ENCODE peak calls at places on chromosomes 13 and 19, in seven cellular contexts. P is HT1080; B is ELF-1; E is colonic mucosa; W is stimulated activated CD4-positive, alpha-beta T cell treated with anti-CD3 and anti-CD28 coated beads, TNF-alpha, amount 100 ng/mL, for 1 hour; T is AG09319; Z is non-pigmented ciliary epithelial cell. U is an unnamed sample.

GRCh38 chr13:28805193-28805819 is 14.8 kb upstream of the MTUS2 start:
- DNase-seq in P (peak), B (peak), E (peak), W (no peak), T (no peak), Z (no peak), U (peak)

GRCh38 chr13:98842074-98842473 is 89.6 kb upstream of the SLC15A1 start:
- DNase-seq in P (no peak), B (no peak), E (no peak), W (no peak), T (no peak), Z (no peak), U (no peak)

GRCh38 chr13:75414036-75414827 is 67.7 kb downstream of the TBC1D4 start:
- DNase-seq in P (no peak), B (no peak), E (no peak), W (no peak), T (no peak), Z (no peak), U (no peak)

GRCh38 chr19:15449620-15450527 is at the start of gene WIZ:
- DNase-seq in P (no peak), B (peak), E (peak), W (peak), T (peak), Z (no peak), U (peak)

GRCh38 chr19:861756-862528 is 2.5 kb downstream of the CFD start:
- DNase-seq in P (no peak), B (peak), E (peak), W (peak), T (no peak), Z (no peak), U (peak)

GRCh38 chr19:5785423-5785822 is 877 bp upstream of the PRR22 start:
- DNase-seq in P (no peak), B (no peak), E (no peak), W (no peak), T (no peak), Z (no peak), U (no peak)

GRCh38 chr13:111636271-111636670 is 315.8 kb downstream of the TEX29 start:
- DNase-seq in P (no peak), B (no peak), E (no peak), W (no peak), T (no peak), Z (no peak), U (no peak)

GRCh38 chr13:23558675-23559536 is 11.3 kb upstream of the TNFRSF19 start:
- DNase-seq in P (peak), B (no peak), E (no peak), W (no peak), T (peak), Z (peak), U (peak)

GRCh38 chr13:56189439-56189838 is 951.3 kb upstream of the PRR20A start:
- DNase-seq in P (no peak), B (no peak), E (no peak), W (no peak), T (no peak), Z (no peak), U (no peak)

GRCh38 chr13:113753171-113753570 is 5.9 kb upstream of the TMEM255B start:
- DNase-seq in P (no peak), B (no peak), E (no peak), W (no peak), T (no peak), Z (no peak), U (no peak)

GRCh38 chr19:4988770-4989251 is 19.9 kb downstream of the KDM4B start:
- DNase-seq in P (peak), B (peak), E (no peak), W (no peak), T (no peak), Z (no peak), U (no peak)

GRCh38 chr19:12140545-12141404 is 625 bp upstream of the ZNF20 start:
- DNase-seq in P (peak), B (peak), E (peak), W (peak), T (peak), Z (peak), U (peak)

GRCh38 chr13:103883698-103884097 is 817.5 kb upstream of the SLC10A2 start:
- DNase-seq in P (no peak), B (no peak), E (no peak), W (no peak), T (no peak), Z (no peak), U (no peak)

GRCh38 chr19:2032296-2032941 is 16.9 kb upstream of the BTBD2 start:
- DNase-seq in P (peak), B (no peak), E (peak), W (no peak), T (peak), Z (no peak), U (peak)

GRCh38 chr13:37270206-37271001 is 164.9 kb upstream of the CSNK1A1L start:
- DNase-seq in P (no peak), B (no peak), E (no peak), W (no peak), T (no peak), Z (no peak), U (peak)

GRCh38 chr19:17205237-17206140 is 9.7 kb upstream of the USE1 start:
- DNase-seq in P (peak), B (peak), E (peak), W (no peak), T (no peak), Z (no peak), U (peak)

GRCh38 chr13:108176685-108177274 is 38.6 kb downstream of the LIG4 start:
- DNase-seq in P (no peak), B (no peak), E (peak), W (peak), T (no peak), Z (no peak), U (peak)

GRCh38 chr19:47723573-47723923 is 10.3 kb downstream of the EHD2 start:
- DNase-seq in P (peak), B (no peak), E (no peak), W (no peak), T (peak), Z (peak), U (peak)

GRCh38 chr19:45331411-45331810 is 8.7 kb upstream of the CKM start:
- DNase-seq in P (no peak), B (no peak), E (no peak), W (no peak), T (no peak), Z (no peak), U (no peak)

GRCh38 chr13:28485097-28485496 is 9.8 kb downstream of the FLT1 start:
- DNase-seq in P (no peak), B (no peak), E (no peak), W (no peak), T (no peak), Z (no peak), U (no peak)

GRCh38 chr19:11174336-11174735 is 18.8 kb upstream of the SPC24 start:
- DNase-seq in P (no peak), B (no peak), E (no peak), W (no peak), T (no peak), Z (no peak), U (no peak)

GRCh38 chr13:44128522-44128921 is 245.1 kb upstream of the SERP2 start:
- DNase-seq in P (peak), B (no peak), E (no peak), W (no peak), T (no peak), Z (no peak), U (no peak)

GRCh38 chr19:11014403-11014911 is 53.6 kb downstream of the SMARCA4 start:
- DNase-seq in P (no peak), B (peak), E (no peak), W (no peak), T (no peak), Z (no peak), U (no peak)

GRCh38 chr13:70310720-70311119 is 202.5 kb upstream of the KLHL1 start:
- DNase-seq in P (peak), B (peak), E (peak), W (no peak), T (no peak), Z (peak), U (peak)

GRCh38 chr19:35223856-35224505 is 4.6 kb downstream of the FAM187B start:
- DNase-seq in P (no peak), B (no peak), E (no peak), W (no peak), T (no peak), Z (no peak), U (no peak)

GRCh38 chr19:55600336-55601028 is 394 bp downstream of the ZNF524 start:
- DNase-seq in P (peak), B (peak), E (no peak), W (peak), T (no peak), Z (no peak), U (peak)

GRCh38 chr19:45492627-45493470 is 4.0 kb downstream of the RTN2 start:
- DNase-seq in P (no peak), B (peak), E (peak), W (no peak), T (peak), Z (no peak), U (no peak)